ENCODE peak calls at places on chromosomes 7 and 10, in eight cellular contexts. One of them, this sample, is unnamed.

GRCh38 chr10:120734476-120735078 is 116.6 kb upstream of the WDR11 start:
- DNase-seq in GM12865: no peak
- DNase-seq in mesenchymal stem cell: no peak
- DNase-seq in iris pigment epithelial cell: no peak
- DNase-seq in stimulated activated CD4-positive, alpha-beta T cell treated with anti-CD3 and anti-CD28 coated beads, Interleukin-1b, Interleukin-23, amount 100 ng/mL, for 24 hours: no peak
- DNase-seq in kidney glomerular epithelial cell: no peak
- DNase-seq in nephron progenitor cell: no peak
- DNase-seq in amygdala: no peak
- DNase-seq in this sample: no peak

GRCh38 chr7:5450549-5451327 is 27.1 kb upstream of the TNRC18 start:
- DNase-seq in kidney glomerular epithelial cell: no peak
- DNase-seq in stimulated activated CD4-positive, alpha-beta T cell treated with anti-CD3 and anti-CD28 coated beads, Interleukin-1b, Interleukin-23, amount 100 ng/mL, for 24 hours: no peak
- DNase-seq in GM12865: peak
- DNase-seq in nephron progenitor cell: peak
- DNase-seq in mesenchymal stem cell: peak
- DNase-seq in iris pigment epithelial cell: peak
- DNase-seq in amygdala: peak
- DNase-seq in this sample: peak

GRCh38 chr7:55065079-55065478 is 46.3 kb downstream of the EGFR start:
- DNase-seq in iris pigment epithelial cell: peak
- DNase-seq in amygdala: no peak
- DNase-seq in stimulated activated CD4-positive, alpha-beta T cell treated with anti-CD3 and anti-CD28 coated beads, Interleukin-1b, Interleukin-23, amount 100 ng/mL, for 24 hours: no peak
- DNase-seq in nephron progenitor cell: no peak
- DNase-seq in kidney glomerular epithelial cell: peak
- DNase-seq in GM12865: peak
- DNase-seq in mesenchymal stem cell: peak
- DNase-seq in this sample: peak

GRCh38 chr7:80623465-80624252 is 14.8 kb upstream of the CD36 start:
- DNase-seq in amygdala: no peak
- DNase-seq in GM12865: no peak
- DNase-seq in iris pigment epithelial cell: no peak
- DNase-seq in nephron progenitor cell: no peak
- DNase-seq in kidney glomerular epithelial cell: no peak
- DNase-seq in mesenchymal stem cell: no peak
- DNase-seq in stimulated activated CD4-positive, alpha-beta T cell treated with anti-CD3 and anti-CD28 coated beads, Interleukin-1b, Interleukin-23, amount 100 ng/mL, for 24 hours: no peak
- DNase-seq in this sample: no peak

GRCh38 chr10:72593963-72594362 is 31.9 kb downstream of the MICU1 start:
- DNase-seq in stimulated activated CD4-positive, alpha-beta T cell treated with anti-CD3 and anti-CD28 coated beads, Interleukin-1b, Interleukin-23, amount 100 ng/mL, for 24 hours: no peak
- DNase-seq in amygdala: no peak
- DNase-seq in nephron progenitor cell: no peak
- DNase-seq in kidney glomerular epithelial cell: no peak
- DNase-seq in mesenchymal stem cell: no peak
- DNase-seq in iris pigment epithelial cell: no peak
- DNase-seq in GM12865: no peak
- DNase-seq in this sample: no peak

GRCh38 chr10:131569851-131570715 is 258.6 kb upstream of the TCERG1L start:
- DNase-seq in kidney glomerular epithelial cell: no peak
- DNase-seq in nephron progenitor cell: peak
- DNase-seq in GM12865: no peak
- DNase-seq in stimulated activated CD4-positive, alpha-beta T cell treated with anti-CD3 and anti-CD28 coated beads, Interleukin-1b, Interleukin-23, amount 100 ng/mL, for 24 hours: no peak
- DNase-seq in amygdala: no peak
- DNase-seq in iris pigment epithelial cell: no peak
- DNase-seq in mesenchymal stem cell: no peak
- DNase-seq in this sample: no peak

GRCh38 chr10:5563237-5563961 is 38.6 kb downstream of the CALML3 start:
- DNase-seq in GM12865: no peak
- DNase-seq in kidney glomerular epithelial cell: no peak
- DNase-seq in stimulated activated CD4-positive, alpha-beta T cell treated with anti-CD3 and anti-CD28 coated beads, Interleukin-1b, Interleukin-23, amount 100 ng/mL, for 24 hours: no peak
- DNase-seq in mesenchymal stem cell: peak
- DNase-seq in iris pigment epithelial cell: no peak
- DNase-seq in amygdala: no peak
- DNase-seq in nephron progenitor cell: peak
- DNase-seq in this sample: peak

GRCh38 chr7:2106506-2106905 is 126.2 kb downstream of the MAD1L1 start:
- DNase-seq in amygdala: no peak
- DNase-seq in stimulated activated CD4-positive, alpha-beta T cell treated with anti-CD3 and anti-CD28 coated beads, Interleukin-1b, Interleukin-23, amount 100 ng/mL, for 24 hours: no peak
- DNase-seq in iris pigment epithelial cell: no peak
- DNase-seq in mesenchymal stem cell: no peak
- DNase-seq in kidney glomerular epithelial cell: no peak
- DNase-seq in nephron progenitor cell: no peak
- DNase-seq in GM12865: no peak
- DNase-seq in this sample: no peak

GRCh38 chr7:138864667-138865066 is 66.7 kb upstream of the ATP6V0A4 start:
- DNase-seq in nephron progenitor cell: no peak
- DNase-seq in GM12865: no peak
- DNase-seq in kidney glomerular epithelial cell: no peak
- DNase-seq in mesenchymal stem cell: peak
- DNase-seq in iris pigment epithelial cell: peak
- DNase-seq in amygdala: no peak
- DNase-seq in stimulated activated CD4-positive, alpha-beta T cell treated with anti-CD3 and anti-CD28 coated beads, Interleukin-1b, Interleukin-23, amount 100 ng/mL, for 24 hours: no peak
- DNase-seq in this sample: peak

GRCh38 chr7:142478479-142479220 is 220.8 kb upstream of the PRSS58 start:
- DNase-seq in nephron progenitor cell: no peak
- DNase-seq in amygdala: no peak
- DNase-seq in stimulated activated CD4-positive, alpha-beta T cell treated with anti-CD3 and anti-CD28 coated beads, Interleukin-1b, Interleukin-23, amount 100 ng/mL, for 24 hours: no peak
- DNase-seq in GM12865: peak
- DNase-seq in iris pigment epithelial cell: peak
- DNase-seq in kidney glomerular epithelial cell: peak
- DNase-seq in mesenchymal stem cell: peak
- DNase-seq in this sample: peak

GRCh38 chr10:125262920-125263319 is 102.6 kb upstream of the CTBP2 start:
- DNase-seq in iris pigment epithelial cell: no peak
- DNase-seq in stimulated activated CD4-positive, alpha-beta T cell treated with anti-CD3 and anti-CD28 coated beads, Interleukin-1b, Interleukin-23, amount 100 ng/mL, for 24 hours: no peak
- DNase-seq in GM12865: no peak
- DNase-seq in kidney glomerular epithelial cell: no peak
- DNase-seq in mesenchymal stem cell: no peak
- DNase-seq in amygdala: no peak
- DNase-seq in nephron progenitor cell: no peak
- DNase-seq in this sample: no peak

GRCh38 chr10:97163646-97164535 is 21.9 kb downstream of the SLIT1 start:
- DNase-seq in kidney glomerular epithelial cell: no peak
- DNase-seq in amygdala: no peak
- DNase-seq in stimulated activated CD4-positive, alpha-beta T cell treated with anti-CD3 and anti-CD28 coated beads, Interleukin-1b, Interleukin-23, amount 100 ng/mL, for 24 hours: no peak
- DNase-seq in mesenchymal stem cell: no peak
- DNase-seq in iris pigment epithelial cell: no peak
- DNase-seq in nephron progenitor cell: no peak
- DNase-seq in GM12865: no peak
- DNase-seq in this sample: no peak

GRCh38 chr7:39672176-39672575 is 48.8 kb downstream of the RALA start:
- DNase-seq in GM12865: no peak
- DNase-seq in stimulated activated CD4-positive, alpha-beta T cell treated with anti-CD3 and anti-CD28 coated beads, Interleukin-1b, Interleukin-23, amount 100 ng/mL, for 24 hours: no peak
- DNase-seq in iris pigment epithelial cell: no peak
- DNase-seq in kidney glomerular epithelial cell: no peak
- DNase-seq in nephron progenitor cell: no peak
- DNase-seq in mesenchymal stem cell: no peak
- DNase-seq in amygdala: no peak
- DNase-seq in this sample: no peak

GRCh38 chr7:19405546-19405945 is 260.3 kb upstream of the FERD3L start:
- DNase-seq in stimulated activated CD4-positive, alpha-beta T cell treated with anti-CD3 and anti-CD28 coated beads, Interleukin-1b, Interleukin-23, amount 100 ng/mL, for 24 hours: no peak
- DNase-seq in GM12865: no peak
- DNase-seq in amygdala: no peak
- DNase-seq in iris pigment epithelial cell: peak
- DNase-seq in nephron progenitor cell: no peak
- DNase-seq in kidney glomerular epithelial cell: no peak
- DNase-seq in mesenchymal stem cell: peak
- DNase-seq in this sample: peak

GRCh38 chr10:72133517-72133916 is 45.2 kb upstream of the SPOCK2 start:
- DNase-seq in stimulated activated CD4-positive, alpha-beta T cell treated with anti-CD3 and anti-CD28 coated beads, Interleukin-1b, Interleukin-23, amount 100 ng/mL, for 24 hours: no peak
- DNase-seq in mesenchymal stem cell: peak
- DNase-seq in nephron progenitor cell: no peak
- DNase-seq in iris pigment epithelial cell: peak
- DNase-seq in GM12865: peak
- DNase-seq in amygdala: no peak
- DNase-seq in kidney glomerular epithelial cell: peak
- DNase-seq in this sample: peak

GRCh38 chr7:135761751-135762488 is 13.3 kb upstream of the FAM180A start:
- DNase-seq in iris pigment epithelial cell: peak
- DNase-seq in mesenchymal stem cell: peak
- DNase-seq in nephron progenitor cell: no peak
- DNase-seq in GM12865: no peak
- DNase-seq in stimulated activated CD4-positive, alpha-beta T cell treated with anti-CD3 and anti-CD28 coated beads, Interleukin-1b, Interleukin-23, amount 100 ng/mL, for 24 hours: no peak
- DNase-seq in kidney glomerular epithelial cell: no peak
- DNase-seq in amygdala: no peak
- DNase-seq in this sample: peak

GRCh38 chr7:17564678-17565209 is 266.3 kb downstream of the AHR start:
- DNase-seq in stimulated activated CD4-positive, alpha-beta T cell treated with anti-CD3 and anti-CD28 coated beads, Interleukin-1b, Interleukin-23, amount 100 ng/mL, for 24 hours: no peak
- DNase-seq in amygdala: no peak
- DNase-seq in mesenchymal stem cell: peak
- DNase-seq in nephron progenitor cell: no peak
- DNase-seq in kidney glomerular epithelial cell: no peak
- DNase-seq in GM12865: no peak
- DNase-seq in iris pigment epithelial cell: peak
- DNase-seq in this sample: peak

GRCh38 chr10:97454330-97455036 is 8.5 kb downstream of the ZDHHC16 start:
- DNase-seq in GM12865: no peak
- DNase-seq in nephron progenitor cell: no peak
- DNase-seq in amygdala: no peak
- DNase-seq in iris pigment epithelial cell: peak
- DNase-seq in kidney glomerular epithelial cell: no peak
- DNase-seq in mesenchymal stem cell: peak
- DNase-seq in stimulated activated CD4-positive, alpha-beta T cell treated with anti-CD3 and anti-CD28 coated beads, Interleukin-1b, Interleukin-23, amount 100 ng/mL, for 24 hours: no peak
- DNase-seq in this sample: no peak

GRCh38 chr10:122632561-122632960 is 67.1 kb downstream of the C10orf120 start:
- DNase-seq in iris pigment epithelial cell: no peak
- DNase-seq in amygdala: no peak
- DNase-seq in kidney glomerular epithelial cell: no peak
- DNase-seq in stimulated activated CD4-positive, alpha-beta T cell treated with anti-CD3 and anti-CD28 coated beads, Interleukin-1b, Interleukin-23, amount 100 ng/mL, for 24 hours: no peak
- DNase-seq in mesenchymal stem cell: no peak
- DNase-seq in GM12865: no peak
- DNase-seq in nephron progenitor cell: no peak
- DNase-seq in this sample: no peak

GRCh38 chr10:29105516-29106215 is 183.2 kb upstream of the LYZL1 start:
- DNase-seq in kidney glomerular epithelial cell: peak
- DNase-seq in nephron progenitor cell: no peak
- DNase-seq in amygdala: no peak
- DNase-seq in mesenchymal stem cell: peak
- DNase-seq in iris pigment epithelial cell: peak
- DNase-seq in GM12865: no peak
- DNase-seq in stimulated activated CD4-positive, alpha-beta T cell treated with anti-CD3 and anti-CD28 coated beads, Interleukin-1b, Interleukin-23, amount 100 ng/mL, for 24 hours: no peak
- DNase-seq in this sample: peak

GRCh38 chr7:101950450-101951119 is 133.2 kb downstream of the CUX1 start:
- DNase-seq in stimulated activated CD4-positive, alpha-beta T cell treated with anti-CD3 and anti-CD28 coated beads, Interleukin-1b, Interleukin-23, amount 100 ng/mL, for 24 hours: no peak
- DNase-seq in GM12865: no peak
- DNase-seq in iris pigment epithelial cell: peak
- DNase-seq in nephron progenitor cell: no peak
- DNase-seq in mesenchymal stem cell: peak
- DNase-seq in kidney glomerular epithelial cell: no peak
- DNase-seq in amygdala: no peak
- DNase-seq in this sample: peak

GRCh38 chr10:24444337-24444736 is 235.4 kb downstream of the KIAA1217 start:
- DNase-seq in kidney glomerular epithelial cell: peak
- DNase-seq in GM12865: no peak
- DNase-seq in iris pigment epithelial cell: peak
- DNase-seq in mesenchymal stem cell: peak
- DNase-seq in stimulated activated CD4-positive, alpha-beta T cell treated with anti-CD3 and anti-CD28 coated beads, Interleukin-1b, Interleukin-23, amount 100 ng/mL, for 24 hours: no peak
- DNase-seq in nephron progenitor cell: no peak
- DNase-seq in amygdala: no peak
- DNase-seq in this sample: peak

GRCh38 chr7:152709307-152710133 is 33.6 kb upstream of the XRCC2 start:
- DNase-seq in GM12865: no peak
- DNase-seq in amygdala: no peak
- DNase-seq in iris pigment epithelial cell: peak
- DNase-seq in stimulated activated CD4-positive, alpha-beta T cell treated with anti-CD3 and anti-CD28 coated beads, Interleukin-1b, Interleukin-23, amount 100 ng/mL, for 24 hours: no peak
- DNase-seq in nephron progenitor cell: no peak
- DNase-seq in mesenchymal stem cell: peak
- DNase-seq in kidney glomerular epithelial cell: peak
- DNase-seq in this sample: peak

GRCh38 chr10:36171546-36171945 is 529.5 kb upstream of the FZD8 start:
- DNase-seq in stimulated activated CD4-positive, alpha-beta T cell treated with anti-CD3 and anti-CD28 coated beads, Interleukin-1b, Interleukin-23, amount 100 ng/mL, for 24 hours: no peak
- DNase-seq in kidney glomerular epithelial cell: no peak
- DNase-seq in mesenchymal stem cell: peak
- DNase-seq in iris pigment epithelial cell: peak
- DNase-seq in nephron progenitor cell: no peak
- DNase-seq in amygdala: no peak
- DNase-seq in GM12865: no peak
- DNase-seq in this sample: peak

GRCh38 chr7:15015545-15016314 is 113.2 kb upstream of the DGKB start:
- DNase-seq in mesenchymal stem cell: peak
- DNase-seq in amygdala: peak
- DNase-seq in kidney glomerular epithelial cell: peak
- DNase-seq in GM12865: peak
- DNase-seq in nephron progenitor cell: peak
- DNase-seq in iris pigment epithelial cell: peak
- DNase-seq in stimulated activated CD4-positive, alpha-beta T cell treated with anti-CD3 and anti-CD28 coated beads, Interleukin-1b, Interleukin-23, amount 100 ng/mL, for 24 hours: no peak
- DNase-seq in this sample: peak

GRCh38 chr10:15141136-15142067 is 27.1 kb downstream of the NMT2 start:
- DNase-seq in nephron progenitor cell: no peak
- DNase-seq in kidney glomerular epithelial cell: no peak
- DNase-seq in stimulated activated CD4-positive, alpha-beta T cell treated with anti-CD3 and anti-CD28 coated beads, Interleukin-1b, Interleukin-23, amount 100 ng/mL, for 24 hours: no peak
- DNase-seq in mesenchymal stem cell: no peak
- DNase-seq in amygdala: peak
- DNase-seq in GM12865: peak
- DNase-seq in iris pigment epithelial cell: no peak
- DNase-seq in this sample: no peak

GRCh38 chr10:48253970-48254657 is 20.4 kb downstream of the FRMPD2 start:
- DNase-seq in amygdala: no peak
- DNase-seq in nephron progenitor cell: no peak
- DNase-seq in stimulated activated CD4-positive, alpha-beta T cell treated with anti-CD3 and anti-CD28 coated beads, Interleukin-1b, Interleukin-23, amount 100 ng/mL, for 24 hours: no peak
- DNase-seq in GM12865: no peak
- DNase-seq in mesenchymal stem cell: peak
- DNase-seq in iris pigment epithelial cell: peak
- DNase-seq in kidney glomerular epithelial cell: peak
- DNase-seq in this sample: peak

GRCh38 chr7:66928388-66928787 is 7.4 kb downstream of the TMEM248 start:
- DNase-seq in iris pigment epithelial cell: no peak
- DNase-seq in stimulated activated CD4-positive, alpha-beta T cell treated with anti-CD3 and anti-CD28 coated beads, Interleukin-1b, Interleukin-23, amount 100 ng/mL, for 24 hours: no peak
- DNase-seq in GM12865: no peak
- DNase-seq in nephron progenitor cell: no peak
- DNase-seq in mesenchymal stem cell: no peak
- DNase-seq in amygdala: no peak
- DNase-seq in kidney glomerular epithelial cell: no peak
- DNase-seq in this sample: no peak

GRCh38 chr7:41702635-41703371 is at the start of gene INHBA:
- DNase-seq in kidney glomerular epithelial cell: peak
- DNase-seq in mesenchymal stem cell: peak
- DNase-seq in stimulated activated CD4-positive, alpha-beta T cell treated with anti-CD3 and anti-CD28 coated beads, Interleukin-1b, Interleukin-23, amount 100 ng/mL, for 24 hours: no peak
- DNase-seq in amygdala: no peak
- DNase-seq in GM12865: no peak
- DNase-seq in iris pigment epithelial cell: peak
- DNase-seq in nephron progenitor cell: no peak
- DNase-seq in this sample: peak

GRCh38 chr7:30788640-30789333 is 17.6 kb downstream of the MINDY4 start:
- DNase-seq in kidney glomerular epithelial cell: no peak
- DNase-seq in amygdala: no peak
- DNase-seq in nephron progenitor cell: no peak
- DNase-seq in iris pigment epithelial cell: no peak
- DNase-seq in GM12865: no peak
- DNase-seq in mesenchymal stem cell: no peak
- DNase-seq in stimulated activated CD4-positive, alpha-beta T cell treated with anti-CD3 and anti-CD28 coated beads, Interleukin-1b, Interleukin-23, amount 100 ng/mL, for 24 hours: no peak
- DNase-seq in this sample: no peak

GRCh38 chr7:6359021-6359420 is 86.6 kb upstream of the CYTH3 start:
- DNase-seq in amygdala: no peak
- DNase-seq in stimulated activated CD4-positive, alpha-beta T cell treated with anti-CD3 and anti-CD28 coated beads, Interleukin-1b, Interleukin-23, amount 100 ng/mL, for 24 hours: no peak
- DNase-seq in GM12865: peak
- DNase-seq in nephron progenitor cell: no peak
- DNase-seq in kidney glomerular epithelial cell: no peak
- DNase-seq in iris pigment epithelial cell: no peak
- DNase-seq in mesenchymal stem cell: no peak
- DNase-seq in this sample: peak

GRCh38 chr7:75737856-75738603 is 711 bp downstream of the HIP1 start:
- DNase-seq in iris pigment epithelial cell: no peak
- DNase-seq in stimulated activated CD4-positive, alpha-beta T cell treated with anti-CD3 and anti-CD28 coated beads, Interleukin-1b, Interleukin-23, amount 100 ng/mL, for 24 hours: no peak
- DNase-seq in GM12865: peak
- DNase-seq in mesenchymal stem cell: peak
- DNase-seq in kidney glomerular epithelial cell: no peak
- DNase-seq in nephron progenitor cell: peak
- DNase-seq in amygdala: no peak
- DNase-seq in this sample: peak

GRCh38 chr7:11228515-11228914 is 254.8 kb downstream of the PHF14 start:
- DNase-seq in amygdala: no peak
- DNase-seq in iris pigment epithelial cell: peak
- DNase-seq in stimulated activated CD4-positive, alpha-beta T cell treated with anti-CD3 and anti-CD28 coated beads, Interleukin-1b, Interleukin-23, amount 100 ng/mL, for 24 hours: no peak
- DNase-seq in mesenchymal stem cell: peak
- DNase-seq in kidney glomerular epithelial cell: no peak
- DNase-seq in nephron progenitor cell: no peak
- DNase-seq in GM12865: no peak
- DNase-seq in this sample: no peak

GRCh38 chr10:125054664-125055273 is 105.6 kb downstream of the CTBP2 start:
- DNase-seq in iris pigment epithelial cell: no peak
- DNase-seq in mesenchymal stem cell: peak
- DNase-seq in nephron progenitor cell: no peak
- DNase-seq in kidney glomerular epithelial cell: no peak
- DNase-seq in GM12865: no peak
- DNase-seq in stimulated activated CD4-positive, alpha-beta T cell treated with anti-CD3 and anti-CD28 coated beads, Interleukin-1b, Interleukin-23, amount 100 ng/mL, for 24 hours: no peak
- DNase-seq in amygdala: no peak
- DNase-seq in this sample: no peak